ENCODE peak calls at places on chromosomes 3 and 15, in four cellular contexts. R, N, G and U are unnamed samples.
A peak's percentile ranks its signal among the peaks of the same experiment; 100 is the strongest.

GRCh38 chr3:11072631-11073030 is 80.1 kb downstream of the SLC6A1 start:
- DNase-seq in R (no peak), N (no peak), G (no peak), U (no peak)

GRCh38 chr3:76410762-76411281 is 625.5 kb upstream of the ZNF717 start:
- DNase-seq in R (no peak), N (no peak), G (no peak), U (no peak)

GRCh38 chr3:104388624-104389023 is 978.1 kb upstream of the ALCAM start:
- DNase-seq in R (no peak), N (no peak), G (no peak), U (no peak)

GRCh38 chr3:47381317-47382157 is 716 bp downstream of the PTPN23 start:
- DNase-seq in R (peak; percentile 75), N (peak; percentile 82), G (peak; percentile 48), U (peak; percentile 62)

GRCh38 chr15:67043939-67044771 is 21.2 kb upstream of the SMAD3 start:
- DNase-seq in R (peak; percentile 36), N (peak; percentile 48), G (no peak), U (no peak)

GRCh38 chr3:88030200-88030599 is 28.6 kb downstream of the CGGBP1 start:
- DNase-seq in R (no peak), N (no peak), G (no peak), U (no peak)

GRCh38 chr15:40398413-40398873 is 7.2 kb upstream of the IVD start:
- DNase-seq in R (no peak), N (no peak), G (no peak), U (no peak)

GRCh38 chr3:44984335-44984734 is 8.3 kb downstream of the EXOSC7 start:
- DNase-seq in R (no peak), N (no peak), G (no peak), U (no peak)

GRCh38 chr3:53721187-53721946 is 124.9 kb downstream of the CHDH start:
- DNase-seq in R (no peak), N (no peak), G (no peak), U (no peak)

GRCh38 chr3:1380926-1381646 is 288.3 kb downstream of the CNTN6 start:
- DNase-seq in R (no peak), N (no peak), G (no peak), U (no peak)

GRCh38 chr3:70225146-70225545 is 87.3 kb downstream of the MDFIC2 start:
- DNase-seq in R (no peak), N (no peak), G (no peak), U (no peak)

GRCh38 chr3:100517276-100517675 is 24.9 kb downstream of the TMEM45A start:
- DNase-seq in R (no peak), N (no peak), G (no peak), U (no peak)

GRCh38 chr3:2615080-2615479 is 495.1 kb downstream of the IL5RA start:
- DNase-seq in R (no peak), N (no peak), G (no peak), U (no peak)

GRCh38 chr3:50450135-50450911 is 53.1 kb downstream of the CACNA2D2 start:
- DNase-seq in R (peak; percentile 32), N (no peak), G (peak; percentile 21), U (peak; percentile 58)

GRCh38 chr3:24123596-24123995 is 178.5 kb downstream of the NR1D2 start:
- DNase-seq in R (no peak), N (no peak), G (no peak), U (no peak)

GRCh38 chr15:39404767-39405173 is 176.1 kb upstream of the THBS1 start:
- DNase-seq in R (no peak), N (no peak), G (no peak), U (no peak)

GRCh38 chr3:127011270-127011992 is 28.5 kb downstream of the PLXNA1 start:
- DNase-seq in R (no peak), N (no peak), G (no peak), U (no peak)

GRCh38 chr3:39657775-39658174 is 151.6 kb upstream of the MYRIP start:
- DNase-seq in R (no peak), N (no peak), G (no peak), U (no peak)

GRCh38 chr3:17227472-17227871 is 342.7 kb downstream of the PLCL2 start:
- DNase-seq in R (no peak), N (no peak), G (no peak), U (no peak)

GRCh38 chr15:50227076-50227475 is 38.5 kb downstream of the HDC start:
- DNase-seq in R (no peak), N (no peak), G (no peak), U (no peak)

GRCh38 chr15:52233405-52233804 is 42.2 kb upstream of the GNB5 start:
- DNase-seq in R (no peak), N (no peak), G (no peak), U (no peak)

GRCh38 chr3:46113608-46114007 is 86.3 kb upstream of the XCR1 start:
- DNase-seq in R (no peak), N (no peak), G (no peak), U (no peak)

GRCh38 chr3:124886168-124887051 is 755 bp downstream of the ITGB5 start:
- DNase-seq in R (peak; percentile 64), N (peak; percentile 59), G (no peak), U (no peak)

GRCh38 chr3:132405188-132405587 is 12.1 kb upstream of the DNAJC13 start:
- DNase-seq in R (no peak), N (no peak), G (no peak), U (no peak)

GRCh38 chr3:153026026-153026425 is 136.0 kb upstream of the RAP2B start:
- DNase-seq in R (no peak), N (no peak), G (no peak), U (no peak)

GRCh38 chr15:83930813-83931212 is 276.9 kb downstream of the ADAMTSL3 start:
- DNase-seq in R (peak; percentile 54), N (no peak), G (no peak), U (no peak)

GRCh38 chr3:137692803-137693431 is 71.2 kb upstream of the SOX14 start:
- DNase-seq in R (peak; percentile 23), N (peak; percentile 68), G (no peak), U (no peak)
- TF ChIP-seq CTCF in R (peak; percentile 9), N (peak; percentile 82), G (peak; percentile 49), U (no peak)

DNA sequence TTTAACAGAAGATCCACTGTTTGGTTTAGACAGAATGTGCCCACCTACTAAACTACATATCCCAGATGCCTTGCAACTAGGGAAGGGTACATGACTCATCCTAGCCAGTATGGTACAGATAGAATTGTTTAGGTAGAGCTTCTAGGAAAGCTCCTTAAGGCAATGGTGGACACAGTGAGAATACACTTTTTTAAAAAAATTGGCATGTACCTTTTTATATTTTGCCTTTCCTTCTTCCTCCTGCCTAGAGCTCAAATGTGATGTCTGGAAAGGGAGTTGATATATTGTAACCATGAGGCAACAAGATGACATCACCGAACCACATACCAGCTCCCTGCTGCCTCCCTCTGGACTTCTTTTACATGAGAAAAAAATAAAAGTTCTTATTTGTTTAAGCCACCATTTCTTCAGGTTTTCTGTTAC is 14.4 kb upstream of the C3orf80 start:
- DNase-seq in R (no peak), N (no peak), G (peak; percentile 19), U (no peak)
- TF ChIP-seq CTCF in R (no peak), N (no peak), G (peak; percentile 30), U (no peak)

DNA sequence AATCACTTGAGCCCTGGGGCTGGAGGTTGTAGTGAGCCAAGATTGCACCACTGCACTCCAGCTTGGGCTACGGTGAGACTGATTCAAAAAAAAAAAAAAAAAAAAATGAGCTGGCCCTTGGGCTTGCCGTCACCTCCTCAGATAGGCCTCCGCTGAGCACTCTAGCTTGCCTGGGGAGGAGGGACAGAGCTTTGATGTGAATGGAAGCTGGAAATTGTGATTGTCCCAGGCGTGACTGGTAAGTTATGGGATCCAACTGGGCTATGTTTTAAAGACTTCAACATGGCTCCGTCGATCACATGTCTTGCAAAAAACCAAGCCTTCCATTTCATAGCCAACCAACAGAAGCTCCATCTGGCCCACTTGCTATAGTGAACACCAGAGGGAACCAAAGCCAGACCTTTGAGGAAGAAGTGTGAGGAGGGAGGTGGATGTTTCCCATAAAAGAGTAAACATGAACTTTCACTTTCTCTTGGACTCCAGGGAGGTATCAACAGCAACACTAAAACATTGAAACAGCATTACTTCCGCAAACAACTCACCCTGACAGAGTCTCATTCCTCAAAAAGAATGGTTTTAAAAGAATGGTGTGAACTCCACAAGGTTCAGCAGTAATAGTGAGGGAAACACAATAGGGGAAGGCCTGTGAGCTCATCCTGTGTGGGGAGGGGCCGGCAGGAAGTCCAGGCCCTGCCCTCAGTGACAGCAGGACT is 59.3 kb upstream of the IL12A start:
- DNase-seq in R (no peak), N (peak; percentile 4), G (peak; percentile 14), U (no peak)
- TF ChIP-seq CTCF in R (peak; percentile 10), N (no peak), G (peak; percentile 37), U (no peak)

GRCh38 chr3:122324871-122325323 is at the start of gene CSTA:
- DNase-seq in R (no peak), N (no peak), G (no peak), U (no peak)
- TF ChIP-seq CTCF in R (no peak), N (no peak), G (no peak), U (no peak)

GRCh38 chr15:23866832-23867231 is 179.7 kb upstream of the NDN start:
- DNase-seq in R (no peak), N (no peak), G (no peak), U (no peak)
- TF ChIP-seq CTCF in R (peak; percentile 35), N (peak; percentile 39), G (peak; percentile 24), U (no peak)

GRCh38 chr3:9727041-9727595 is 4.4 kb upstream of the BRPF1 start:
- DNase-seq in R (no peak), N (peak; percentile 51), G (no peak), U (no peak)
- TF ChIP-seq CTCF in R (peak; percentile 7), N (peak; percentile 75), G (no peak), U (no peak)